ENCODE peak calls at places on chromosomes 1 and 21, in five cellular contexts. E is SJSA1, L is stomach, Y is GM23248, R is mammary epithelial cell. A is an unnamed sample. For H3K27me3, the result is how much of the 10 kb centered on the place peaks cover.

GRCh38 chr1:28602536-28603439 is 10.7 kb downstream of the RAB42 start:
- DNase-seq in L (peak), E (peak), R (peak), Y (peak), A (no peak)

GRCh38 chr1:241582921-241583321 is 50.7 kb downstream of the KMO start:
- DNase-seq in Y (no peak), E (no peak), L (no peak), R (peak), A (no peak)

GRCh38 chr1:107896946-107897345 is 68.0 kb downstream of the VAV3 start:
- DNase-seq in L (no peak), E (no peak), Y (no peak), R (no peak), A (no peak)

GRCh38 chr1:38780133-38780532 is 79.4 kb downstream of the RRAGC start:
- DNase-seq in E (no peak), R (no peak), Y (no peak), L (no peak), A (no peak)

GRCh38 chr21:19340303-19340702 is 936.7 kb upstream of the TMPRSS15 start:
- DNase-seq in E (no peak), L (no peak), R (no peak), Y (no peak), A (no peak)

GRCh38 chr1:12618661-12619395 is 818 bp upstream of the DHRS3 start:
- DNase-seq in R (peak), E (peak), Y (peak), L (peak), A (no peak)

GRCh38 chr1:66539491-66539890 is 5.5 kb downstream of the SGIP1 start:
- DNase-seq in Y (no peak), L (no peak), E (peak), R (peak), A (no peak)

GRCh38 chr1:52460686-52461085 is 56.3 kb downstream of the PRPF38A start:
- DNase-seq in Y (peak), R (peak), E (no peak), L (no peak), A (no peak)

GRCh38 chr1:203328714-203329122 is 22.2 kb downstream of the FMOD start:
- DNase-seq in R (no peak), Y (no peak), L (peak), E (no peak), A (no peak)

GRCh38 chr1:226943156-226943555 is 3.1 kb downstream of the COQ8A start:
- DNase-seq in E (no peak), R (no peak), Y (peak), L (no peak), A (no peak)

GRCh38 chr1:160834945-160835565 is 27.6 kb downstream of the CD244 start:
- DNase-seq in R (peak), L (no peak), E (peak), Y (peak), A (no peak)

GRCh38 chr1:194118086-194118485 is 931.7 kb upstream of the B3GALT2 start:
- DNase-seq in Y (no peak), R (no peak), E (no peak), L (no peak), A (no peak)

GRCh38 chr1:79391896-79392295 is 385.4 kb upstream of the ADGRL4 start:
- DNase-seq in L (no peak), Y (no peak), E (no peak), R (no peak), A (no peak)

GRCh38 chr21:41396452-41397107 is 29.5 kb upstream of the MX1 start:
- DNase-seq in L (peak), R (peak), Y (peak), E (no peak), A (no peak)

DNA sequence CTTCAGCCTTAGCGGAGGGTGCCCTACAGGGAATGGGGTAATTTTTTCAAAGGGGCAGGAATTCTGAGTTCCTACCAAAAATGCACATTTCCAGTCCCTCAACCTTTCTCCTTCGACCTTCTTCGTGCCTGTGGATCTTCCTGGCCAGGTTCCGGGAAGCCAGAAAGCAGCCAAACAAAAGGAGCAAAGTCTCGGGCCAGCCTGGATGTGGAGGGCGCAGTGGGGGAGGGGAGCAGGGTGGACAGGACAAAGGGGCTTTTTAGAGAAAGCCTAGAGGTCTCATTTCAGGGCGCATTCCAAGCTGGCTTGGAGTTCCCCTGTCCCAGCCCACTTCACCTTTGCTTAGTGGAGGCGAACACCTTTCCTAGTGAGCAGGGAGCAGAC is 2.9 kb upstream of the INAVA start:
- DNase-seq in L (no peak), R (no peak), E (no peak), Y (no peak), A (no peak)
- H3K4me3 ChIP-seq in L (peak), R (peak), E (peak), Y (peak), A (peak)

DNA sequence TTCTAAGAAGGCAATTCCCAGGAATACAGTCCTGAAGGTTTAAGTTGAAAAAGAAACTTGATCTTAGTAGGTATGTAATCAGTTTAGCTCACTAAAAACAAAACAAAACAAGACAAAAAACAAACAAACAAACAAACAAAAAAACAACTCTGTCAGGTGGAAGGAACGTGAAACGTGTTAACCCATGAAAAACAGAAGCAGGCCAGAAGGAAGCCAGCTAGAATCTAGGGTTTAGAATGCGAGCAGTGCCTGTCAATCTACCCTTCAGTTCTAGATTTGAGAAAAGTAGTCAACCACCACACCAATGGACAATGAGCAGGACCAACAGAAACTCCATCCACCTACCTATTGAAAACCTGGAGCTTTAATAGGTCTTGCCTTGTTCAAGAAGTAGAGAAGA is 59.3 kb downstream of the LEPR start:
- DNase-seq in Y (no peak), R (no peak), L (no peak), E (no peak), A (no peak)
- H3K27me3 ChIP-seq in Y (under half), R (under half), L (under half), E (under half), A (under half)

GRCh38 chr21:45456014-45456835 is 51.3 kb downstream of the COL18A1 start:
- DNase-seq in Y (no peak), E (no peak), L (no peak), R (no peak), A (no peak)
- H3K4me3 ChIP-seq in Y (no peak), E (no peak), L (peak), R (no peak), A (no peak)

GRCh38 chr1:18714404-18715175 is 83.9 kb downstream of the PAX7 start:
- DNase-seq in L (no peak), E (no peak), R (no peak), Y (no peak), A (no peak)

GRCh38 chr1:18710002-18710401 is 79.4 kb downstream of the PAX7 start:
- DNase-seq in E (no peak), Y (no peak), L (no peak), R (no peak), A (no peak)

GRCh38 chr1:18711561-18712253 is 81.1 kb downstream of the PAX7 start:
- DNase-seq in R (no peak), L (no peak), Y (no peak), E (no peak), A (no peak)

GRCh38 chr1:18711003-18711402 is 80.4 kb downstream of the PAX7 start:
- DNase-seq in E (no peak), R (no peak), L (no peak), Y (no peak), A (no peak)

DNA sequence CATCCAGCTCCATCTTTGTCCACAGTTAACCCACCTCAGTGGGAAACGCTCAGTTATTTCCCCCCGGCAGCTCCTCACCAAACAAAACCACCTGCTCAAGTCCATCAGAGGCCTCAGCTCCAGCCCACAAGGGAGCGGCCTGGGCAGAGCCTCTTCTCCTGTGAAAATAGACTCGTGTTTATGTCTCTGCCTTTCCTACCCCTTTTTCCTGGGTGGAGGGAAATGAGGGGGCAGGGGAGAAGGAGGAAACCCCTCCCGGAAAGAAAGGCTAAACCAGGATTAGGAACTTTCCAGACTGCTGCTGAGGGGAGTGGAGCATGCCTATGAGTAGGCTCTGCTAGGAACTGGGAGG is 81.6 kb downstream of the PAX7 start:
- DNase-seq in E (no peak), L (no peak), R (no peak), Y (no peak), A (no peak)
- H3K27me3 ChIP-seq in E (half or more), L (half or more), R (under half), Y (under half), A (under half)

GRCh38 chr1:97135972-97136371 is 414.4 kb downstream of the PTBP2 start:
- DNase-seq in L (no peak), E (no peak), Y (no peak), R (no peak), A (no peak)

GRCh38 chr1:97137862-97138514 is 416.4 kb downstream of the PTBP2 start:
- DNase-seq in R (peak), L (no peak), Y (peak), E (peak), A (peak)

GRCh38 chr1:97138515-97139032 is 417.0 kb downstream of the PTBP2 start:
- DNase-seq in Y (no peak), L (no peak), R (no peak), E (no peak), A (no peak)

GRCh38 chr1:97139512-97139911 is 417.9 kb downstream of the PTBP2 start:
- DNase-seq in R (peak), E (peak), L (no peak), Y (no peak), A (no peak)

GRCh38 chr1:97136971-97137370 is 415.4 kb downstream of the PTBP2 start:
- DNase-seq in E (no peak), R (no peak), Y (no peak), L (no peak), A (no peak)
- H3K4me3 ChIP-seq in E (no peak), R (no peak), Y (no peak), L (no peak), A (no peak)

GRCh38 chr1:61056674-61057439 is 25.5 kb upstream of the NFIA start:
- DNase-seq in Y (peak), E (peak), R (peak), L (peak), A (no peak)
- H3K27me3 ChIP-seq in Y (under half), E (under half), R (under half), L (under half), A (under half)

A was measured in GM06990.